ENCODE peak calls at places on chromosomes 12 and 14, in seven cellular contexts. W is ascending aorta, S is adrenal gland, I is thoracic aorta, U is mammary epithelial cell, N is gastrocnemius medialis, X is right lobe of liver. R is an unnamed sample.
A peak's percentile ranks its signal among the peaks of the same experiment; 100 is the strongest.

GRCh38 chr14:73783107-73783727 is 68.4 kb upstream of the PTGR2 start:
- DNase-seq in W (no peak), S (no peak), I (no peak), U (no peak), N (no peak), X (peak; percentile 59), R (no peak)

GRCh38 chr14:105180598-105181528 is at the start of gene NUDT14:
- DNase-seq in W (no peak), S (peak; percentile 82), I (no peak), U (peak; percentile 68), N (peak; percentile 69), X (peak; percentile 88), R (peak; percentile 26)

GRCh38 chr12:121467638-121468403 is 67.9 kb downstream of the RNF34 start:
- DNase-seq in W (no peak), S (peak; percentile 42), I (peak; percentile 10), U (no peak), N (peak; percentile 30), X (peak; percentile 58), R (peak; percentile 6)

GRCh38 chr12:75933136-75933535 is 98.4 kb downstream of the PHLDA1 start:
- DNase-seq in W (no peak), S (no peak), I (no peak), U (peak; percentile 81), N (no peak), X (no peak), R (peak; percentile 77)

GRCh38 chr12:116881325-116881866 is at the start of gene HRK:
- DNase-seq in W (no peak), S (peak; percentile 19), I (no peak), U (no peak), N (no peak), X (no peak), R (no peak)

GRCh38 chr14:45946251-45946650 is 693.2 kb upstream of the MIS18BP1 start:
- DNase-seq in W (no peak), S (no peak), I (no peak), U (no peak), N (no peak), X (no peak), R (no peak)

GRCh38 chr12:96240251-96240650 is 46.1 kb downstream of the ELK3 start:
- DNase-seq in W (no peak), S (no peak), I (no peak), U (no peak), N (no peak), X (no peak), R (no peak)

GRCh38 chr14:91005716-91006115 is 54.7 kb downstream of the RPS6KA5 start:
- DNase-seq in W (no peak), S (no peak), I (no peak), U (peak; percentile 60), N (no peak), X (no peak), R (no peak)

GRCh38 chr12:30730011-30730410 is 24.7 kb downstream of the CAPRIN2 start:
- DNase-seq in W (no peak), S (no peak), I (no peak), U (no peak), N (no peak), X (no peak), R (no peak)

GRCh38 chr14:100019156-100019882 is 45.9 kb upstream of the EVL start:
- DNase-seq in W (no peak), S (peak; percentile 13), I (no peak), U (no peak), N (no peak), X (no peak), R (peak; percentile 51)

GRCh38 chr12:131258396-131258795 is 304.7 kb downstream of the ADGRD1 start:
- DNase-seq in W (no peak), S (no peak), I (no peak), U (no peak), N (no peak), X (no peak), R (no peak)

GRCh38 chr14:31124197-31124596 is 83.4 kb downstream of the HECTD1 start:
- DNase-seq in W (no peak), S (no peak), I (no peak), U (no peak), N (no peak), X (no peak), R (no peak)

GRCh38 chr12:47903927-47904646 is 707 bp downstream of the VDR start:
- DNase-seq in W (peak; percentile 73), S (peak; percentile 83), I (peak; percentile 28), U (peak; percentile 85), N (peak; percentile 66), X (peak; percentile 48), R (peak; percentile 70)

GRCh38 chr14:33679461-33680225 is 271.2 kb downstream of the EGLN3 start:
- DNase-seq in W (no peak), S (no peak), I (no peak), U (peak; percentile 66), N (no peak), X (no peak), R (peak; percentile 45)

GRCh38 chr14:28770061-28770460 is 3.5 kb downstream of the FOXG1 start:
- DNase-seq in W (no peak), S (no peak), I (no peak), U (no peak), N (no peak), X (no peak), R (no peak)

GRCh38 chr12:48185181-48185919 is 1.9 kb downstream of the CCDC184 start:
- DNase-seq in W (no peak), S (no peak), I (no peak), U (no peak), N (no peak), X (no peak), R (no peak)

GRCh38 chr12:111715242-111715641 is 29.4 kb downstream of the ACAD10 start:
- DNase-seq in W (no peak), S (no peak), I (no peak), U (no peak), N (peak; percentile 81), X (no peak), R (peak; percentile 1)

DNA sequence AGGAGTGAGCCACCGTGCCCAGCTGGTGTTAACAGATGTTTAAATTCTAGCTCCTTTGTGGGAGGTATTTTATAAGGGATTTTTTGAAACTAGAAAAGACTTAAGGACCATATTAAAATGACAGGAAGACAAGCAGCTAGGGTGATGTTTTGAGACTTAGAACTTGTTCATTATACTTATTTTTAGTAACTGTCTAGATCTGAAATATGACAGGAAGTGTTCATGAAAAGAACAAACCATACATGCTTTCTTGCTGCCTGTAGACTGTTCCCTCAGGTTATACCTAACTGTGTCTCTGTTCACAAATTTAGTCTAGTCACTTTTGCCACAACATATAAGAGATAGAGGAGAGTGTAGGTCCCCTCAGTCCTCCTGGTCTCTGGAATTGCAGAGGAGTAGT is 36.9 kb upstream of the KCNH3 start:
- DNase-seq in W (no peak), S (no peak), I (no peak), U (no peak), N (no peak), X (no peak), R (no peak)
- H3K27ac ChIP-seq in W (no peak overlapping the region), S (no peak overlapping the region), I (no peak overlapping the region), U (no peak overlapping the region), N (no peak overlapping the region), X (no peak overlapping the region), R (peak overlapping the region; percentile 68)

GRCh38 chr12:108338915-108339657 is at the start of gene CMKLR1:
- DNase-seq in W (peak; percentile 16), S (peak; percentile 41), I (no peak), U (no peak), N (peak; percentile 31), X (peak; percentile 38), R (no peak)

GRCh38 chr12:108337235-108338223 is 1.6 kb downstream of the CMKLR1 start:
- DNase-seq in W (no peak), S (peak; percentile 23), I (no peak), U (no peak), N (no peak), X (no peak), R (peak; percentile 42)

GRCh38 chr12:108333898-108334699 is 5.0 kb downstream of the CMKLR1 start:
- DNase-seq in W (no peak), S (no peak), I (no peak), U (peak; percentile 30), N (peak; percentile 25), X (no peak), R (peak; percentile 53)

GRCh38 chr12:108332791-108333382 is 6.2 kb downstream of the CMKLR1 start:
- DNase-seq in W (peak; percentile 69), S (peak; percentile 70), I (peak; percentile 36), U (no peak), N (peak; percentile 68), X (peak; percentile 49), R (peak; percentile 18)

GRCh38 chr12:108335349-108336119 is 3.6 kb downstream of the CMKLR1 start:
- DNase-seq in W (no peak), S (peak; percentile 21), I (no peak), U (no peak), N (no peak), X (no peak), R (no peak)
- H3K4me3 ChIP-seq in W (no peak overlapping the region), S (no peak overlapping the region), I (peak overlapping the region; percentile 1), U (no peak overlapping the region), N (no peak overlapping the region), X (no peak overlapping the region), R (no peak overlapping the region)

DNA sequence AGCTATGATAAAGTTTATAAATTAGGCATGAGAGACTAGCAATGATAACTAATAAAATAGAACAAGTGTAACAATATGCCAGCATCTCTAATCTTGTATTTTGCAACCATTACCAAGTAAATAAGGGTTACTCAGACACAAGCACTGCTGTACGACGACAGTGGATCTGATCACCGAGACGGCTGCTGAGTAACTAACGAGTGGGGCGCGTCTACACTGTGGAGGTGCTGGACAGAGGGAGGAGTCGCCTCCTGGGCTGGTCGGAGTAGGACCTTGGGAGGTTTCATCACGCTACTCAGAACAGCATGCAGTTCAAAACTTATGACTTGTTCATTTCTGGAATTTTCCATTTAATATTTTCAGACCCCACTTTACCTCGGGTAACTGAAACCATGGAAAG is 18.4 kb downstream of the COA8 start:
- DNase-seq in W (no peak), S (peak; percentile 54), I (no peak), U (no peak), N (no peak), X (no peak), R (no peak)
- H3K27ac ChIP-seq in W (no peak overlapping the region), S (no peak overlapping the region), I (no peak overlapping the region), U (no peak overlapping the region), N (no peak overlapping the region), X (no peak overlapping the region), R (no peak overlapping the region)

GRCh38 chr14:69798339-69798735 is 1.3 kb upstream of the SLC10A1 start:
- DNase-seq in W (no peak), S (no peak), I (no peak), U (no peak), N (no peak), X (no peak), R (no peak)

GRCh38 chr14:69796797-69797500 is at the start of gene SLC10A1:
- DNase-seq in W (no peak), S (peak; percentile 56), I (no peak), U (no peak), N (no peak), X (peak; percentile 44), R (no peak)

GRCh38 chr14:69792887-69793421 is 4.1 kb downstream of the SLC10A1 start:
- DNase-seq in W (no peak), S (no peak), I (no peak), U (no peak), N (no peak), X (peak; percentile 48), R (no peak)

GRCh38 chr14:69797573-69798338 is 715 bp upstream of the SLC10A1 start:
- DNase-seq in W (no peak), S (no peak), I (no peak), U (no peak), N (no peak), X (no peak), R (no peak)

DNA sequence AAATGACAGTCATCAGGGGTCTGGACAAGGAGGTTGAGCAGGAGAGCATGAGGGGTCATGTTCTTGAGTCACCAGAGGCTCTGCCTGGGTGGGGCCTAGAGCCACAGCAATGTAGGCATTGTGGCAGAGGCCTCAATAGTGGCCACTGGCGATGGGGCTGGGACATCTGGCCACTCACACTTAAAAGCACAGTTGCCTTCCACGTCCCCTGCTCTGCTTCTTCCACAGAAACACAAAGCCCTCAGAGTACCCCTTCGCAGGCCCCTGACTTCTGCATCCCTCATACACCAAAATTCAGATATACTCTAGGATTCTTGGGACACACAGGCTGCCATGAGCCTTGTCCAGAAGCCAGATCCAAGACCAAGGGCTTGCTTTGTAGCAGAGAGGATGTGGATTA is 2.2 kb downstream of the SLC10A1 start:
- DNase-seq in W (no peak), S (no peak), I (no peak), U (no peak), N (no peak), X (no peak), R (no peak)
- H3K4me3 ChIP-seq in W (no peak overlapping the region), S (no peak overlapping the region), I (no peak overlapping the region), U (no peak overlapping the region), N (no peak overlapping the region), X (no peak overlapping the region), R (no peak overlapping the region)